ENCODE peak calls at places on chromosomes 12 and 14, in five cellular contexts. P is uterus, W is cardiac muscle cell, C is A673, T is lung. M is an unnamed sample. For H3K4me1 and H3K9me3, the result is how much of the 10 kb centered on the place peaks cover.

GRCh38 chr14:35250319-35250718 is 41.9 kb upstream of the PSMA6 start:
- DNase-seq in C (no peak), P (no peak), W (no peak), T (no peak), M (no peak)

GRCh38 chr14:69845050-69845581 is 34.1 kb upstream of the SMOC1 start:
- DNase-seq in C (no peak), P (no peak), T (no peak), W (no peak), M (no peak)

GRCh38 chr12:52049688-52050087 is 1.6 kb upstream of the NR4A1 start:
- DNase-seq in T (no peak), W (no peak), C (no peak), P (no peak), M (no peak)

GRCh38 chr12:130669797-130670196 is 46.3 kb downstream of the RIMBP2 start:
- DNase-seq in T (no peak), W (no peak), P (no peak), C (no peak), M (no peak)

GRCh38 chr12:112947761-112948160 is 9.5 kb downstream of the OAS3 start:
- DNase-seq in W (no peak), T (no peak), P (no peak), C (no peak), M (no peak)

GRCh38 chr14:82075566-82075965 is 541.9 kb upstream of the SEL1L start:
- DNase-seq in C (peak), W (peak), T (no peak), P (no peak), M (peak)

GRCh38 chr14:70067810-70068209 is 120.9 kb downstream of the SLC8A3 start:
- DNase-seq in P (no peak), T (no peak), C (no peak), W (no peak), M (no peak)

GRCh38 chr12:117050060-117050459 is 49.2 kb downstream of the TESC start:
- DNase-seq in C (no peak), T (no peak), P (no peak), W (no peak), M (no peak)

GRCh38 chr14:85414142-85414541 is 115.8 kb upstream of the FLRT2 start:
- DNase-seq in C (no peak), T (no peak), W (no peak), P (no peak), M (no peak)

GRCh38 chr12:32551058-32551457 is 128.0 kb upstream of the DNM1L start:
- DNase-seq in P (no peak), W (no peak), C (no peak), T (no peak), M (no peak)

GRCh38 chr12:31011746-31012567 is 61.7 kb upstream of the DDX11 start:
- DNase-seq in W (no peak), C (peak), T (no peak), P (no peak), M (no peak)

GRCh38 chr14:75369506-75369905 is 58.3 kb upstream of the JDP2 start:
- DNase-seq in P (no peak), T (no peak), C (no peak), W (no peak), M (no peak)

GRCh38 chr12:6328945-6329692 is 12.8 kb downstream of the TNFRSF1A start:
- DNase-seq in T (no peak), P (no peak), W (no peak), C (no peak), M (no peak)

GRCh38 chr12:123141615-123142517 is 9.0 kb downstream of the PITPNM2 start:
- DNase-seq in W (no peak), P (peak), C (no peak), T (peak), M (no peak)

GRCh38 chr12:65960820-65961691 is 136.8 kb downstream of the HMGA2 start:
- DNase-seq in C (peak), P (no peak), T (no peak), W (no peak), M (no peak)

GRCh38 chr12:68109444-68110217 is 49.9 kb downstream of the IFNG start:
- DNase-seq in W (no peak), C (no peak), T (no peak), P (no peak), M (no peak)

GRCh38 chr12:94699796-94700195 is 49.4 kb upstream of the TMCC3 start:
- DNase-seq in T (no peak), W (no peak), C (no peak), P (no peak), M (no peak)

GRCh38 chr12:509494-509893 is 49.8 kb downstream of the B4GALNT3 start:
- DNase-seq in W (peak), C (peak), P (no peak), T (peak), M (no peak)

GRCh38 chr14:51072976-51073375 is 21.9 kb downstream of the TRIM9 start:
- DNase-seq in T (no peak), P (no peak), C (no peak), W (no peak), M (no peak)

GRCh38 chr14:101689039-101689501 is 72.4 kb upstream of the PPP2R5C start:
- DNase-seq in C (no peak), T (no peak), W (no peak), P (no peak), M (no peak)

GRCh38 chr12:97464241-97465011 is 1.8 kb downstream of the RMST start:
- DNase-seq in T (no peak), W (no peak), C (no peak), P (no peak), M (peak)

GRCh38 chr14:51786227-51786626 is 74.2 kb upstream of the GNG2 start:
- DNase-seq in P (no peak), W (no peak), C (no peak), T (no peak), M (no peak)

GRCh38 chr12:30622509-30622908 is 73.2 kb downstream of the IPO8 start:
- DNase-seq in P (no peak), C (peak), W (no peak), T (no peak), M (no peak)

GRCh38 chr12:91877461-91878230 is 268.0 kb downstream of the BTG1 start:
- DNase-seq in W (no peak), C (no peak), P (no peak), T (no peak), M (no peak)

GRCh38 chr12:60148831-60149230 is 553.0 kb downstream of the SLC16A7 start:
- DNase-seq in W (no peak), T (no peak), P (no peak), C (no peak), M (no peak)

GRCh38 chr14:100552524-100553125 is 34.6 kb downstream of the BEGAIN start:
- DNase-seq in C (no peak), T (no peak), P (no peak), W (no peak), M (no peak)

GRCh38 chr12:132548430-132549058 is 58.6 kb downstream of the FBRSL1 start:
- DNase-seq in C (no peak), T (no peak), P (no peak), W (no peak), M (no peak)
- H3K4me1 ChIP-seq in C (under half), T (under half), P (under half), W (under half), M (under half)

DNA sequence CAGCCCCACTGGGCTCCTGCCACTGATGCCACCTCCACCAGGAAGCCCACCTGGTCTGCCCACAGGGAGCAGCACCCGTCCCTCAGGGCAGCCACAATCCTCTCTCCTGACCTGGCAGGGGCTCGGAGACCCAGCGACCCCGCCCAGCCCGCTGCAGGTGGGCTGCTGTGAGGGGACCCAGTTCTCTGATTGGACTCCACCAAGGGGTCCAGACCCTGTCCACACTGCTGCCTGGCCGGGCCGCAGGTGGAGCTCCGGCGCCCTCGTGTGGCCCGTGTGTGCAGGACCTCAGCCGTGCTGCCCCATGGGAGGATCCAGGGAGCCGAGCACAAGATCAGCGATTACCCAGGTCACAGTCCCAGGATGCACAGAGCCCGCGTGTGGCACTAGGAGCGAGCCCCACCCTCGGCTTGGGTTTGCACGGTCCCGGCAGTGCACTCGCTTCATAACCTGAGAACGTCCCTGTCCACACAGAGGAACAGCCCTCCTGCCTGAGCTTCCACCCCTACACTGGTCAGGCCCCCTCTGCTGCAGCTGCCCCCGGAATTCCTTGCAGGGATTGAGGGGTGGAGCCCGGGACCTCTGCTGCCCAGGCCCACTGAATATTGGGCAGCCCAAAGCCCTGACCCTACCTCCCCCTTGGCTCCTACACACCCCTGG is 35.4 kb upstream of the TMEM179 start:
- DNase-seq in C (peak), P (no peak), T (peak), W (peak), M (peak)
- H3K4me3 ChIP-seq in C (no peak), P (no peak), T (no peak), W (no peak), M (no peak)

DNA sequence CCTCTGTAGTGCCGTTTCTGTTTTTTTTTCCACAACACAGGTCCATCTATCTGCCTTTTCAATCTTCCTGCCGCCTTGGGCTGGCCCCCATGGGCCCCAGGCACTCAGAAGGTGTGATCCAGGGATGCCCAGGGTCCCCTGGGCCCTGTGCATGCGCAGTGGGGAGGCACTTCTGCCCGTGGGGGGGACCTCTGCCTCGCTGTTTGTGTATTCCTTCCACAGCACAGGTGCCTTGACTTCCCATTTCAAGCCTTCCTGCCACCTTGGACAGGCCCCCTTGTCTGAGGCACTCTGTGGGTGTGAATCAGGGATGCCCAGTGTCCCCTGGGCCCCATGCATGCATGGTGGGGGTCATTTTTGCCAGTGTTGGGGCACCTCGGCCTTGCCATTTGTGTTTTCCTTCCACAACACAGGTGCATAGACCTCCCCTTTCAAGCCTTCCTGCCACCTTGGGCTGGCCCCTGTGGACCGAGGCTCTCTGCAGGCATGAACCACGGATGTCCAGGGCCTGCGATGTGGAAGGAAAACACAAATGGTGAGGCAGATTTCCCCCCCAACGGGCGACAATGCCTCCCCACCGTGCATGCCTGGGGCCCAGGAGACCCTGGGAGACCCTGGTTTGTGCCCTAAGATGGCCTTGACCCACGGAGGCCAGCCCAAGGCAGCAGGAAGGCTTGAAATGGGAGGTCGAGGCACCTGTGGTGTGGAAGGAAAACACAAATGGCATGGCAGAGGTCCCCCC is 366.5 kb downstream of the ALG10 start:
- DNase-seq in P (no peak), W (no peak), C (no peak), T (no peak), M (no peak)
- H3K9me3 ChIP-seq in P (under half), W (under half), C (under half), T (under half), M (half or more)

DNA sequence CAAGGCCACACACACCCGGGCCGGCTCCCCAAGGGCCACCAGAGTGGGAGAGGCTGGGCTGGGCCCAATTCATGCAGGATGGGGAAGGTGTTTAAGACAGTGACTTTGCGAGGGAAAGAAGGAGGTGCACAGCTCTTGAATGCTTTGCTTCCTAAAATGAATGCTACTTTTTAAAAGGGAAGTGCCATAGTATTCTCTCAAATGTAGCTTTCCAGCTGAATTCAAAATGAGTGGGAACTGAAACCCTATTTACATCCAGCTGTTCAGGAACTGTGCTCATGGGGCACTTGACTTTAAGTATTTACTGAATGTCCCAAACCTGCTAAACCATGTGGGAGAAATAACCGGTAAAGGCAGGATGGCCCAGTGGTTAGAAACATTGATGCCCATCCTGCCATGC is 7.6 kb downstream of the ITPK1 start:
- DNase-seq in C (no peak), P (no peak), T (no peak), W (no peak), M (no peak)
- H3K4me1 ChIP-seq in C (under half), P (under half), T (under half), W (under half), M (under half)

DNA sequence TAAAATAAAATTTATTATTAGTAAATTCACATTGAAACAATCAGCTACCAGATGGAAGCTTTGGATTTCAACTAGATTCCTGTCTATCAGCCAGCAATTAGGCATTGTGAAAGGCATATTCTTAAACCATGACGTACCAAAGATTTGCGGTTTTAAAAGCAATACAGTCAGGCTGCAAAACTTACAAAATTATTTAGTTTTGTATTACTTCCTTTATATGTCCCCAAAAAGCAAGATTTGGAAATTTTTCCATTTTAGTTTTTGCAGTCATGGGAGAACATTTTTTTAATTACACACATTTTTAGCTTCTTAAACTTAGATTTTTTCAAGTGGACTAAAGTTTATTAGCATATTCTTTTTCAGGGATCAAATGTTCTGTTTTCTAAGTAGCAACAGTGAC is 225.0 kb upstream of the KITLG start:
- DNase-seq in P (no peak), T (no peak), W (no peak), C (no peak), M (no peak)
- H3K4me3 ChIP-seq in P (no peak), T (no peak), W (no peak), C (no peak), M (no peak)

GRCh38 chr14:26888592-26888991 is 290.8 kb upstream of the NOVA1 start:
- DNase-seq in T (no peak), C (no peak), P (no peak), W (no peak), M (no peak)

DNA sequence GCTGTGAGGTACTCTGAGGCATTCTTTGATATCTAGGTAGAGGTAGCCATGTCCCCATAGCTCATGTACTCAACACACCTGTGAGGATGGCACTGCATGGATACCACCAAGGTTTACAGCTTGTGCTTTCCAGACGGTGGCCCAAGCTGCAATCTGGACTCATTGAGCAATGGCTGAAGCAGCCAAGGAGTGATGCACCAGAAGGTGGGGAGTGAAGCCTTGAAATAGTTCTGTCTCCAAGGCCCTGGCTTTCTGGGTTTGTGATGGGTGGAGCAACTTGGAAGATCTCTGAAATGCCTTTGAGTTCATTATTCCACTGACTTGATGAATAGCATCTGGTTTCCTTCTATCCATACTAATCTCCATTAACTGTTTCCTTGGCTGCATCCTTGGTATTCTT is 290.0 kb upstream of the NOVA1 start:
- DNase-seq in P (peak), T (no peak), C (no peak), W (no peak), M (no peak)
- H3K9me3 ChIP-seq in P (under half), T (under half), C (under half), W (under half), M (under half)

M was measured in iPS DF 6.9.